ENCODE peak calls at places on chromosome 3, in ten cellular contexts. M is OCI-LY7, F is AG10803, N is AG04450, B is glutamatergic neuron, Y is dorsolateral prefrontal cortex, G is heart left ventricle, A is BJ, O is bronchial epithelial cell, U is HCT116. Z is an unnamed sample.
A peak's percentile ranks its signal among the peaks of the same experiment; 100 is the strongest.

GRCh38 chr3:159751754-159752153 is 236.9 kb upstream of the IL12A start:
- DNase-seq in M (no peak), F (no peak), N (no peak), B (no peak), Y (no peak), G (no peak), A (no peak), O (peak; percentile 24), U (no peak), Z (peak; percentile 33)

GRCh38 chr3:172735014-172735413 is 15.5 kb upstream of the ECT2 start:
- DNase-seq in M (no peak), F (no peak), N (no peak), B (no peak), Y (no peak), G (no peak), A (no peak), O (no peak), U (no peak), Z (no peak)

GRCh38 chr3:157263027-157263426 is 103.1 kb upstream of the CCNL1 start:
- DNase-seq in M (no peak), F (peak; percentile 35), N (no peak), B (no peak), Y (no peak), G (no peak), A (no peak), O (peak; percentile 29), U (no peak), Z (no peak)

GRCh38 chr3:197814372-197814771 is 23.3 kb downstream of the LRCH3 start:
- DNase-seq in M (no peak), F (no peak), N (no peak), B (no peak), Y (no peak), G (no peak), A (no peak), O (no peak), U (no peak), Z (no peak)

GRCh38 chr3:128080323-128080898 is 28.2 kb downstream of the SEC61A1 start:
- DNase-seq in M (no peak), F (peak; percentile 91), N (peak; percentile 90), B (no peak), Y (no peak), G (no peak), A (peak; percentile 71), O (peak; percentile 52), U (no peak), Z (peak; percentile 99)

GRCh38 chr3:46959169-46959515 is 17.4 kb downstream of the CCDC12 start:
- DNase-seq in M (no peak), F (no peak), N (no peak), B (no peak), Y (no peak), G (no peak), A (no peak), O (no peak), U (no peak), Z (no peak)

GRCh38 chr3:16482770-16483531 is 30.5 kb downstream of the RFTN1 start:
- DNase-seq in M (peak; percentile 82), F (no peak), N (no peak), B (no peak), Y (no peak), G (no peak), A (no peak), O (no peak), U (no peak), Z (no peak)

GRCh38 chr3:15391007-15391406 is 36.3 kb downstream of the METTL6 start:
- DNase-seq in M (no peak), F (no peak), N (no peak), B (no peak), Y (no peak), G (no peak), A (no peak), O (no peak), U (no peak), Z (no peak)

GRCh38 chr3:155411500-155412223 is 118.2 kb upstream of the STRIT1 start:
- DNase-seq in M (peak; percentile 14), F (no peak), N (no peak), B (no peak), Y (no peak), G (no peak), A (no peak), O (no peak), U (no peak), Z (peak; percentile 18)

GRCh38 chr3:130854208-130854864 is 39.5 kb upstream of the ATP2C1 start:
- DNase-seq in M (no peak), F (no peak), N (no peak), B (no peak), Y (no peak), G (no peak), A (no peak), O (no peak), U (no peak), Z (no peak)

GRCh38 chr3:130850044-130850797 is 43.7 kb upstream of the ATP2C1 start:
- DNase-seq in M (no peak), F (peak; percentile 10), N (no peak), B (no peak), Y (no peak), G (peak; percentile 35), A (no peak), O (peak; percentile 96), U (no peak), Z (peak; percentile 62)

GRCh38 chr3:130846181-130846580 is 47.7 kb upstream of the ATP2C1 start:
- DNase-seq in M (no peak), F (no peak), N (no peak), B (no peak), Y (no peak), G (no peak), A (no peak), O (peak; percentile 83), U (no peak), Z (no peak)

GRCh38 chr3:130849111-130849552 is 44.8 kb upstream of the ATP2C1 start:
- DNase-seq in M (no peak), F (no peak), N (no peak), B (no peak), Y (no peak), G (peak; percentile 32), A (no peak), O (peak; percentile 26), U (no peak), Z (no peak)

DNA sequence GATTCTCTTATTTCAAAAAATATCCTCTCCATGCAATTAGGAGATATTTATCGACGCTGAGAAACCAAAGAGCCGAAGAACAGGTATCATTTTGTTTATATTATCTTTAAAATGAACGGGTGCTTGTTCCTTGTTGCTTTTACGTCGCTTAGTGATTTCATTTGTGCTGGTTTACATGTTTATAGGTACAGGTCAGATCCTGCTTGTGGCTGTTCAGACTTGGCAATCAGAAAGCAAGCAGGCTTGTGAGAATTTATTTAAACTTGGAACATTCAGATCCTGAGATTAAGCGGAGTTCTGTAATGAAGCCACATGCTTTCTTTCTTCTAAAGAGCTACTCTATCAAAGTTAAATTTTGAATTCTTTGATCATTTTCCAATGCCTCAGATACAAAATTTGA is 43.0 kb upstream of the ATP2C1 start:
- DNase-seq in M (no peak), F (no peak), N (no peak), B (no peak), Y (no peak), G (no peak), A (no peak), O (peak; percentile 76), U (no peak), Z (no peak)
- TF ChIP-seq CTCF in M (no peak), F (no peak), N (no peak), B (no peak), Y (no peak), G (no peak), A (no peak), O (no peak), U (no peak), Z (no peak)

GRCh38 chr3:86711634-86712033 is 279.3 kb downstream of the VGLL3 start:
- DNase-seq in M (no peak), F (no peak), N (no peak), B (no peak), Y (no peak), G (no peak), A (no peak), O (no peak), U (no peak), Z (no peak)

DNA sequence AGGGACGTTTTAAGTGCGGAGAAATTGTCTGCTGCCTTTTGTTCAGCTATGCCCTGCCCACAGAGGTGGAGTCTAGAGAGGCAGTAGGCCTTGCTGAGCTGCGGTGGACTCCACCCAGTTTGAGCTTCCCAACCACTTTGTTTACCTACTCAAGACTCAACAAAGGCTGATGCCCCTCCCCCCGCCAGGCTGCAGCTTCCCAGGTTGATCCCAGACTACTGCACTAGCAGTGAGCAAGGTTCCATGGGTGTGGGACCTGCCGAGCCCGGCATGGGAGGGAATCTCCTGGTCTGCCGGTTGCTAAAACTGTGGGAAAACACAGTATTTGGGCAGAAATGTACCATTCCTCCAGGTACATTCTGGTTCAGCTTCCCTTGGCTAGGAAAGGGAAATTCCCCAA is 282.0 kb downstream of the VGLL3 start:
- DNase-seq in M (no peak), F (no peak), N (no peak), B (no peak), Y (no peak), G (no peak), A (no peak), O (no peak), U (no peak), Z (no peak)
- TF ChIP-seq CTCF in M (no peak), F (no peak), N (no peak), B (no peak), Y (no peak), G (no peak), A (no peak), O (no peak), U (no peak), Z (no peak)

GRCh38 chr3:123365450-123366143 is 83.3 kb downstream of the ADCY5 start:
- DNase-seq in M (no peak), F (no peak), N (no peak), B (peak; percentile 46), Y (no peak), G (no peak), A (no peak), O (peak; percentile 59), U (peak; percentile 33), Z (no peak)

GRCh38 chr3:123357275-123357674 is 91.6 kb downstream of the ADCY5 start:
- DNase-seq in M (no peak), F (no peak), N (no peak), B (no peak), Y (no peak), G (no peak), A (no peak), O (no peak), U (no peak), Z (no peak)

DNA sequence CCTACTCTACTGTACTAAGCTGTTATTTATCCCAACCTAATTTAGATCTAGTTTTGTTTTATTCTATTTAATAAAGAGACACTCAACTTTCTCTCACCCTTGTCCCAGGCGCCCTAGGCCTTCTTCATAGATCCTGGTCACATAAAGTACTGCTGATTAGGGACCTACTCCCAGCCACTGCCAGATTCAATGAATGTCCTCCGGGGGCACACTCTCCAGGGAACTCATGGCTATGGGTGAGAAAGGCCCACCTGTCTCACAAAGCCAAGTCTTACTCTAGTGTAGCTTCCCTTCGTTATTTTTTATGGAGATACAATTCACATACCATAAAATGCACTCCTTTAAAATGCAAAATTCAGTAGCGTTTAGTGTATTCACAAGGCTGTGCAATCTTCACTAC is 87.9 kb downstream of the ADCY5 start:
- DNase-seq in M (no peak), F (no peak), N (no peak), B (no peak), Y (no peak), G (no peak), A (no peak), O (no peak), U (no peak), Z (no peak)
- TF ChIP-seq CTCF in M (no peak), F (no peak), N (peak; percentile 18), B (no peak), Y (no peak), G (no peak), A (no peak), O (no peak), U (peak; percentile 53), Z (peak; percentile 4)

GRCh38 chr3:22922317-22922716 is 280.8 kb upstream of the UBE2E2 start:
- DNase-seq in M (peak; percentile 57), F (peak; percentile 11), N (no peak), B (no peak), Y (no peak), G (no peak), A (no peak), O (peak; percentile 46), U (no peak), Z (peak; percentile 31)
- TF ChIP-seq CTCF in M (peak; percentile 81), F (peak; percentile 39), N (peak; percentile 36), B (peak; percentile 55), Y (peak; percentile 36), G (peak; percentile 26), A (no peak), O (peak; percentile 7), U (peak; percentile 41), Z (peak; percentile 39)

Z was measured in fibroblast of mammary gland.